ENCODE peak calls at places on chromosomes 2 and 18, in five cellular contexts. A is cardiac muscle cell, J is lower lobe of right lung, U is transverse colon, N is foreskin fibroblast. R is an unnamed sample.

GRCh38 chr2:42493885-42494433 is at the start of gene KCNG3:
- DNase-seq in A (peak; percentile 64), J (peak; percentile 79), U (peak; percentile 84), N (peak; percentile 75), R (peak; percentile 22)

GRCh38 chr2:11330457-11331142 is 13.8 kb downstream of the ROCK2 start:
- DNase-seq in A (no peak), J (no peak), U (no peak), N (peak; percentile 55), R (no peak)

GRCh38 chr2:179377296-179377695 is 112.7 kb upstream of the SESTD1 start:
- DNase-seq in A (no peak), J (no peak), U (no peak), N (no peak), R (peak; percentile 36)

GRCh38 chr2:218262631-218263586 is 2.1 kb downstream of the GPBAR1 start:
- DNase-seq in A (no peak), J (peak; percentile 48), U (no peak), N (no peak), R (no peak)

GRCh38 chr2:167732251-167732788 is 515.1 kb downstream of the STK39 start:
- DNase-seq in A (no peak), J (no peak), U (no peak), N (no peak), R (no peak)

GRCh38 chr2:38129987-38130386 is 54.0 kb upstream of the CYP1B1 start:
- DNase-seq in A (no peak), J (no peak), U (no peak), N (peak; percentile 43), R (no peak)

GRCh38 chr2:15195723-15196270 is 365.3 kb downstream of the NBAS start:
- DNase-seq in A (no peak), J (no peak), U (no peak), N (peak; percentile 4), R (no peak)

GRCh38 chr2:197145471-197146056 is 165.0 kb downstream of the ANKRD44 start:
- DNase-seq in A (no peak), J (no peak), U (peak; percentile 20), N (no peak), R (no peak)

GRCh38 chr18:10131783-10132381 is 218.1 kb downstream of the VAPA start:
- DNase-seq in A (no peak), J (no peak), U (no peak), N (no peak), R (peak; percentile 32)

GRCh38 chr2:172516299-172516698 is 39.6 kb upstream of the PDK1 start:
- DNase-seq in A (peak; percentile 58), J (no peak), U (no peak), N (peak; percentile 83), R (peak; percentile 51)

GRCh38 chr2:200393191-200393590 is 86.7 kb downstream of the SPATS2L start:
- DNase-seq in A (no peak), J (no peak), U (no peak), N (no peak), R (no peak)

GRCh38 chr2:7111626-7112025 is 194.4 kb downstream of the RNF144A start:
- DNase-seq in A (no peak), J (no peak), U (no peak), N (no peak), R (no peak)

GRCh38 chr2:222423632-222424280 is 587 bp upstream of the SGPP2 start:
- DNase-seq in A (peak; percentile 12), J (peak; percentile 62), U (no peak), N (no peak), R (no peak)

GRCh38 chr18:48735070-48735676 is 196.3 kb downstream of the CTIF start:
- DNase-seq in A (no peak), J (no peak), U (no peak), N (peak; percentile 57), R (peak; percentile 25)

GRCh38 chr2:241811952-241812729 is 3.1 kb downstream of the NEU4 start:
- DNase-seq in A (no peak), J (no peak), U (no peak), N (no peak), R (no peak)

GRCh38 chr2:224927671-224928173 is 114.5 kb downstream of the DOCK10 start:
- DNase-seq in A (peak; percentile 32), J (peak; percentile 54), U (peak; percentile 49), N (peak; percentile 49), R (peak; percentile 85)

GRCh38 chr2:8306530-8307351 is 375.1 kb upstream of the ID2 start:
- DNase-seq in A (peak; percentile 20), J (no peak), U (no peak), N (peak; percentile 22), R (peak; percentile 67)

GRCh38 chr2:25207078-25207545 is 38.7 kb upstream of the POMC start:
- DNase-seq in A (no peak), J (no peak), U (no peak), N (no peak), R (no peak)

GRCh38 chr2:25201794-25202193 is 33.4 kb upstream of the POMC start:
- DNase-seq in A (no peak), J (no peak), U (no peak), N (no peak), R (no peak)

GRCh38 chr2:25202290-25202689 is 33.9 kb upstream of the POMC start:
- DNase-seq in A (no peak), J (no peak), U (no peak), N (no peak), R (no peak)

GRCh38 chr2:25201265-25201664 is 32.9 kb upstream of the POMC start:
- DNase-seq in A (no peak), J (no peak), U (no peak), N (peak; percentile 31), R (no peak)

DNA sequence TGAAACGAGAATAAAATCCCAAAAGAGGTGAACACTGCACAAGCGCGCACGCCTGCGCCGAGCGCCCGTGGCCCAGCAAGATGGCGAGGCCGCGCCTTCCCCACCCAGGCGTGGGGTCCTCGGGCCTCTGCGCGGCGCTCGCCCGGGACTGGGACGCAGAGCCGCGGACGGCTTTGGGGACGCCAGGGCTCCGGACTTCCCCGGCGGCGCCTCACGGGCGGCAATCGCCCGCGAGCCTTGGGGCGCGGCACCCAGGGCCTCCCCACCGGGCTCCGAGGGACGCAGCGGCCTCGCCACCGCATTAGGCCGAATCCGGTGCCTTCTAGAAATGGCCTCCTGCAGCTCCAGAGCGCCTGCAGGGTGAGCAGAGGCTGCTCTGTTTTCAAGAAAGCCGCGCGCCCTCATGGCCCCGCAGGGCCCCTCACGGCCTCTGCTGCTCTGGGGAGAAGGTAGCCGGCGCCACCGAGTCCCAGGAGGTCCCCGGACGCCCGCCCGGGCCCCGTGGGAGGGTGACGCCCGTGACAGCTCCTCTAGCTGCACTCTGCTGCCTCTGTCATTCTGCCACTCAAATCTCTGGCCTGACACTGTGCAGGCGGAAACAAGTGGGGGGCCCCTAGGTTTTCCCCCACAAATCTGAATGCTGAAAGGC is 35.9 kb upstream of the POMC start:
- DNase-seq in A (peak; percentile 55), J (no peak), U (no peak), N (no peak), R (no peak)
- TF ChIP-seq CTCF in A (no peak), J (no peak), U (no peak), N (no peak), R (no peak)

GRCh38 chr2:171327043-171327496 is 106.7 kb downstream of the METTL8 start:
- DNase-seq in A (no peak), J (no peak), U (no peak), N (no peak), R (peak; percentile 67)
- H3K4me3 ChIP-seq in A (no peak overlapping the region), J (no peak overlapping the region), U (no peak overlapping the region), N (no peak overlapping the region), R (no peak overlapping the region)

DNA sequence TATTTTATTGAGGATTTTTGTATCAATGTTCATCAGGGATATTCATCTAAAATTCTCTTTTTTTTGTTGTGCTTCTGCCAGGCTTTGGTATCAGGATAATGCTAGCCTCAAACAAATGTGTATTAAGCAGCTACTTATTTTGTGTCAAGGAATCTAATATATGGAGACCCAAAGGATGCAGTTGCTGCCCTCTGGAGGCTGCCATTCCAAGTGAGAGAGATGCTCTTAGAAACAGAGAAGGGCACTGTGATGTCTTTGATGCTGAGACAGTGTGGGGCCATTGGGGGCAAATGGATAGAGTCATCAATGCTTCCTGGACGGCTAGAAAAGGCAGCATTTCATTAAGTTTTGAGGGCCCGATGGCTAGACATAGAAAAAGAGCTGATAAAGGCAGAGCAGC is 292.6 kb downstream of the SETBP1 start:
- DNase-seq in A (peak; percentile 41), J (no peak), U (no peak), N (peak; percentile 47), R (peak; percentile 30)
- TF ChIP-seq CTCF in A (peak; percentile 26), J (no peak), U (no peak), N (peak; percentile 23), R (peak; percentile 35)

GRCh38 chr18:8705280-8705940 is at the start of gene MTCL1:
- DNase-seq in A (peak; percentile 65), J (peak; percentile 53), U (no peak), N (peak; percentile 80), R (peak; percentile 60)

GRCh38 chr18:8706981-8707940 is 1.9 kb downstream of the MTCL1 start:
- DNase-seq in A (peak; percentile 69), J (peak; percentile 58), U (no peak), N (peak; percentile 66), R (peak; percentile 79)

GRCh38 chr18:8706545-8706980 is 1.2 kb downstream of the MTCL1 start:
- DNase-seq in A (no peak), J (no peak), U (no peak), N (peak; percentile 36), R (peak; percentile 17)

GRCh38 chr18:8704361-8705279 is 736 bp upstream of the MTCL1 start:
- DNase-seq in A (peak; percentile 96), J (peak; percentile 90), U (peak; percentile 89), N (peak; percentile 97), R (peak; percentile 87)

DNA sequence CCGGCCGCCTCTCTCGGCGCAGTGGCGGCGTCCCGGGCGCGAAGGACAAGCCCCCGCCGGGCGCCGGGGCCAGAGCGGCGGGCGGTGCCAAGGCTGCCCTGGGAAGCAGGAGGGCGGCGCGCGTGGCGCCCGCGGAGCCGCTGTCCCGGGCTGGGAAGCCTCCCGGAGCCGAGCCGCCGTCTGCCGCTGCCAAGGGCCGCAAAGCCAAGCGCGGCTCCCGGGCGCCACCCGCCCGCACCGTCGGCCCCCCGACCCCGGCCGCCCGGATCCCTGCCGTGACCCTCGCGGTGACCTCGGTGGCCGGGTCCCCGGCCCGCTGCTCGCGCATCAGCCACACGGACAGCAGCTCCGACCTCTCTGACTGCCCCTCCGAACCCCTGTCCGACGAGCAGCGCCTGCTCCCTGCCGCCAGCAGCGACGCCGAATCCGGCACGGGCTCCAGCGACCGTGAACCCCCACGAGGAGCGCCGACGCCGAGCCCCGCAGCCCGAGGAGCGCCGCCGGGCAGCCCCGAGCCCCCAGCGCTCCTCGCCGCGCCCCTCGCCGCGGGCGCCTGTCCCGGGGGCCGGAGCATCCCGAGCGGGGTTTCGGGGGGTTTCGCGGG is 687 bp downstream of the MTCL1 start:
- DNase-seq in A (peak; percentile 24), J (no peak), U (no peak), N (peak; percentile 65), R (no peak)
- H3K4me3 ChIP-seq in A (peak overlapping the region; percentile 58), J (peak overlapping the region; percentile 62), U (peak overlapping the region; percentile 65), N (peak overlapping the region; percentile 97), R (peak overlapping the region; percentile 63)

DNA sequence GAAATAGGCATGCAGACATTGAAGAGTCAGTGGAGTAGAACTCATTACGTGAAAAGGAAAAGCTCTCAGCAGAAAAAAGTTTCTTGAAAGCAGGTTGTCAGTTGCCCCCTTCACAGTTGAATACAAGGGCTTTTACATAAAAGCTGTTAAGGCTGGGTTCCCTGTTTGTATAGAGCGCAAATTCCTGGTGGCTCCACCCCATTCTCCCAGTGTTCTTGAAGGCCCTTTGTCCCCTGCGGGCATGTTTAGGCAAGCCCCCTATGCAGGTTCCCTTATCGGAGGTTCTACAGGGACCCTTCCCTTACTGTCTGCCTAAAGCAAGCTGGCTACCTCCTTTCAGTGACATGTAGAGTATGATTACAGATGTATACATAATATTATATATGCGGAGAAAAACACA is 497.2 kb upstream of the SYT4 start:
- DNase-seq in A (no peak), J (no peak), U (no peak), N (no peak), R (no peak)
- TF ChIP-seq CTCF in A (no peak), J (no peak), U (no peak), N (no peak), R (no peak)

GRCh38 chr2:2862386-2862785 is 515.2 kb downstream of the EIPR1 start:
- DNase-seq in A (no peak), J (no peak), U (no peak), N (no peak), R (no peak)
- H3K4me3 ChIP-seq in A (no peak overlapping the region), J (no peak overlapping the region), U (no peak overlapping the region), N (no peak overlapping the region), R (no peak overlapping the region)

R was measured in astrocyte of the spinal cord.